ENCODE peak calls at places on chromosomes 3 and 15, in eight cellular contexts. One of them, this sample, is unnamed.

GRCh38 chr3:50248387-50248786 is 12.4 kb downstream of the GNAI2 start:
- DNase-seq in retinal pigment epithelial cell: no peak
- DNase-seq in glutamatergic neuron: no peak
- DNase-seq in hippocampal formation: no peak
- DNase-seq in cardiac fibroblast: no peak
- DNase-seq in GM04504: no peak
- DNase-seq in GM12865: no peak
- DNase-seq in HS-27A: no peak
- DNase-seq in this sample: no peak

GRCh38 chr3:36679384-36680200 is 84.8 kb downstream of the DCLK3 start:
- DNase-seq in glutamatergic neuron: no peak
- DNase-seq in GM04504: peak
- DNase-seq in HS-27A: peak
- DNase-seq in hippocampal formation: no peak
- DNase-seq in retinal pigment epithelial cell: no peak
- DNase-seq in GM12865: peak
- DNase-seq in cardiac fibroblast: peak
- DNase-seq in this sample: no peak

GRCh38 chr3:172824229-172824628 is 73.7 kb downstream of the ECT2 start:
- DNase-seq in cardiac fibroblast: no peak
- DNase-seq in GM04504: no peak
- DNase-seq in HS-27A: no peak
- DNase-seq in GM12865: no peak
- DNase-seq in hippocampal formation: no peak
- DNase-seq in retinal pigment epithelial cell: no peak
- DNase-seq in glutamatergic neuron: no peak
- DNase-seq in this sample: no peak

GRCh38 chr15:47908950-47909670 is 191.8 kb downstream of the SEMA6D start:
- DNase-seq in GM12865: no peak
- DNase-seq in cardiac fibroblast: no peak
- DNase-seq in glutamatergic neuron: no peak
- DNase-seq in GM04504: peak
- DNase-seq in HS-27A: no peak
- DNase-seq in hippocampal formation: no peak
- DNase-seq in retinal pigment epithelial cell: no peak
- DNase-seq in this sample: no peak

GRCh38 chr3:156226676-156227420 is 106.5 kb downstream of the KCNAB1 start:
- DNase-seq in GM04504: no peak
- DNase-seq in HS-27A: no peak
- DNase-seq in cardiac fibroblast: no peak
- DNase-seq in glutamatergic neuron: no peak
- DNase-seq in retinal pigment epithelial cell: no peak
- DNase-seq in GM12865: no peak
- DNase-seq in hippocampal formation: no peak
- DNase-seq in this sample: no peak

GRCh38 chr3:46477145-46477544 is 12.4 kb upstream of the LTF start:
- DNase-seq in GM12865: no peak
- DNase-seq in cardiac fibroblast: no peak
- DNase-seq in HS-27A: no peak
- DNase-seq in glutamatergic neuron: no peak
- DNase-seq in hippocampal formation: no peak
- DNase-seq in GM04504: no peak
- DNase-seq in retinal pigment epithelial cell: no peak
- DNase-seq in this sample: no peak

GRCh38 chr15:91664224-91664836 is 189.2 kb upstream of the SLCO3A1 start:
- DNase-seq in GM12865: no peak
- DNase-seq in HS-27A: no peak
- DNase-seq in glutamatergic neuron: no peak
- DNase-seq in hippocampal formation: no peak
- DNase-seq in GM04504: no peak
- DNase-seq in cardiac fibroblast: no peak
- DNase-seq in retinal pigment epithelial cell: no peak
- DNase-seq in this sample: no peak

GRCh38 chr3:175082631-175083030 is 223.5 kb downstream of the NAALADL2 start:
- DNase-seq in GM04504: no peak
- DNase-seq in cardiac fibroblast: no peak
- DNase-seq in glutamatergic neuron: no peak
- DNase-seq in GM12865: no peak
- DNase-seq in hippocampal formation: no peak
- DNase-seq in HS-27A: no peak
- DNase-seq in retinal pigment epithelial cell: no peak
- DNase-seq in this sample: no peak

GRCh38 chr3:49173792-49174170 is 2.4 kb downstream of the KLHDC8B start:
- DNase-seq in hippocampal formation: no peak
- DNase-seq in HS-27A: no peak
- DNase-seq in GM12865: no peak
- DNase-seq in glutamatergic neuron: peak
- DNase-seq in cardiac fibroblast: peak
- DNase-seq in retinal pigment epithelial cell: peak
- DNase-seq in GM04504: no peak
- DNase-seq in this sample: no peak

GRCh38 chr3:145017959-145018358 is 1046.3 kb downstream of the DIPK2A start:
- DNase-seq in hippocampal formation: no peak
- DNase-seq in GM12865: no peak
- DNase-seq in glutamatergic neuron: no peak
- DNase-seq in HS-27A: no peak
- DNase-seq in GM04504: no peak
- DNase-seq in cardiac fibroblast: peak
- DNase-seq in retinal pigment epithelial cell: no peak
- DNase-seq in this sample: no peak

GRCh38 chr15:90592144-90592887 is 62.6 kb downstream of the CRTC3 start:
- DNase-seq in glutamatergic neuron: no peak
- DNase-seq in cardiac fibroblast: peak
- DNase-seq in GM12865: no peak
- DNase-seq in GM04504: peak
- DNase-seq in retinal pigment epithelial cell: no peak
- DNase-seq in hippocampal formation: no peak
- DNase-seq in HS-27A: no peak
- DNase-seq in this sample: no peak

GRCh38 chr3:181694805-181695660 is 16.7 kb upstream of the SOX2 start:
- DNase-seq in GM04504: no peak
- DNase-seq in glutamatergic neuron: peak
- DNase-seq in cardiac fibroblast: peak
- DNase-seq in GM12865: no peak
- DNase-seq in HS-27A: no peak
- DNase-seq in hippocampal formation: no peak
- DNase-seq in retinal pigment epithelial cell: no peak
- DNase-seq in this sample: peak

GRCh38 chr3:59180006-59180405 is 130.2 kb upstream of the CFAP20DC start:
- DNase-seq in retinal pigment epithelial cell: no peak
- DNase-seq in GM12865: no peak
- DNase-seq in glutamatergic neuron: no peak
- DNase-seq in hippocampal formation: no peak
- DNase-seq in HS-27A: no peak
- DNase-seq in cardiac fibroblast: no peak
- DNase-seq in GM04504: no peak
- DNase-seq in this sample: no peak

GRCh38 chr3:100003609-100004503 is 110.4 kb downstream of the FILIP1L start:
- DNase-seq in retinal pigment epithelial cell: no peak
- DNase-seq in glutamatergic neuron: no peak
- DNase-seq in cardiac fibroblast: no peak
- DNase-seq in HS-27A: no peak
- DNase-seq in GM12865: peak
- DNase-seq in hippocampal formation: no peak
- DNase-seq in GM04504: no peak
- DNase-seq in this sample: no peak

GRCh38 chr3:66158933-66159332 is 61.9 kb upstream of the SLC25A26 start:
- DNase-seq in retinal pigment epithelial cell: no peak
- DNase-seq in GM04504: no peak
- DNase-seq in glutamatergic neuron: no peak
- DNase-seq in hippocampal formation: no peak
- DNase-seq in HS-27A: no peak
- DNase-seq in GM12865: no peak
- DNase-seq in cardiac fibroblast: no peak
- DNase-seq in this sample: no peak

GRCh38 chr3:46442591-46443530 is 21.8 kb downstream of the LTF start:
- DNase-seq in hippocampal formation: peak
- DNase-seq in glutamatergic neuron: no peak
- DNase-seq in retinal pigment epithelial cell: no peak
- DNase-seq in GM04504: no peak
- DNase-seq in cardiac fibroblast: no peak
- DNase-seq in GM12865: peak
- DNase-seq in HS-27A: no peak
- DNase-seq in this sample: peak

GRCh38 chr15:83487519-83487918 is 40.4 kb downstream of the SH3GL3 start:
- DNase-seq in GM12865: no peak
- DNase-seq in glutamatergic neuron: no peak
- DNase-seq in cardiac fibroblast: no peak
- DNase-seq in GM04504: no peak
- DNase-seq in retinal pigment epithelial cell: no peak
- DNase-seq in hippocampal formation: no peak
- DNase-seq in HS-27A: no peak
- DNase-seq in this sample: no peak

GRCh38 chr3:25820372-25820771 is 30.5 kb downstream of the OXSM start:
- DNase-seq in hippocampal formation: no peak
- DNase-seq in cardiac fibroblast: peak
- DNase-seq in HS-27A: peak
- DNase-seq in GM12865: peak
- DNase-seq in glutamatergic neuron: no peak
- DNase-seq in GM04504: peak
- DNase-seq in retinal pigment epithelial cell: peak
- DNase-seq in this sample: no peak

GRCh38 chr3:126149256-126149902 is 31.0 kb downstream of the ALDH1L1 start:
- DNase-seq in hippocampal formation: no peak
- DNase-seq in HS-27A: no peak
- DNase-seq in GM12865: no peak
- DNase-seq in retinal pigment epithelial cell: no peak
- DNase-seq in GM04504: no peak
- DNase-seq in glutamatergic neuron: no peak
- DNase-seq in cardiac fibroblast: no peak
- DNase-seq in this sample: no peak

GRCh38 chr3:153291052-153291689 is 129.1 kb downstream of the RAP2B start:
- DNase-seq in GM04504: no peak
- DNase-seq in GM12865: peak
- DNase-seq in HS-27A: no peak
- DNase-seq in cardiac fibroblast: peak
- DNase-seq in hippocampal formation: no peak
- DNase-seq in glutamatergic neuron: no peak
- DNase-seq in retinal pigment epithelial cell: no peak
- DNase-seq in this sample: no peak

GRCh38 chr3:175743733-175744400 is 884.7 kb downstream of the NAALADL2 start:
- DNase-seq in hippocampal formation: no peak
- DNase-seq in glutamatergic neuron: no peak
- DNase-seq in cardiac fibroblast: peak
- DNase-seq in GM12865: no peak
- DNase-seq in retinal pigment epithelial cell: peak
- DNase-seq in HS-27A: peak
- DNase-seq in GM04504: no peak
- DNase-seq in this sample: no peak

GRCh38 chr3:128553560-128553959 is 60.6 kb upstream of the GATA2 start:
- DNase-seq in GM12865: no peak
- DNase-seq in cardiac fibroblast: no peak
- DNase-seq in GM04504: no peak
- DNase-seq in hippocampal formation: no peak
- DNase-seq in retinal pigment epithelial cell: no peak
- DNase-seq in glutamatergic neuron: no peak
- DNase-seq in HS-27A: no peak
- DNase-seq in this sample: no peak